ENCODE peak calls at places on chromosomes 7 and 10, in seven cellular contexts. B is Panc1; I is mesendoderm; X is CD8-positive, alpha-beta T cell; F is tibial nerve; D is caudate nucleus; P is tibial artery. Q is an unnamed sample.

GRCh38 chr10:44051584-44052385 is 333.1 kb downstream of the CXCL12 start:
- DNase-seq in B (no peak), I (no peak), X (no peak), F (no peak), D (no peak), P (no peak), Q (no peak)

GRCh38 chr10:29618341-29619171 is 16.2 kb downstream of the SVIL start:
- DNase-seq in B (no peak), I (peak), X (no peak), F (no peak), D (no peak), P (no peak), Q (no peak)

GRCh38 chr7:153835712-153836265 is 216.4 kb upstream of the DPP6 start:
- DNase-seq in B (no peak), I (no peak), X (no peak), F (no peak), D (no peak), P (peak), Q (no peak)

GRCh38 chr7:98399903-98400537 is 870 bp downstream of the BAIAP2L1 start:
- DNase-seq in B (no peak), I (peak), X (no peak), F (no peak), D (no peak), P (no peak), Q (no peak)

GRCh38 chr10:90288403-90288933 is 569.4 kb downstream of the HTR7 start:
- DNase-seq in B (peak), I (peak), X (no peak), F (no peak), D (no peak), P (no peak), Q (no peak)

GRCh38 chr10:112173201-112173600 is 10.4 kb downstream of the GPAM start:
- DNase-seq in B (no peak), I (no peak), X (no peak), F (no peak), D (no peak), P (no peak), Q (no peak)

GRCh38 chr7:27132978-27133377 is 2.4 kb upstream of the HOXA4 start:
- DNase-seq in B (no peak), I (no peak), X (no peak), F (no peak), D (no peak), P (no peak), Q (no peak)

GRCh38 chr10:132450466-132450824 is 53.4 kb downstream of the PWWP2B start:
- DNase-seq in B (no peak), I (no peak), X (no peak), F (no peak), D (no peak), P (no peak), Q (no peak)

GRCh38 chr7:28685660-28686417 is 272.3 kb downstream of the TRIL start:
- DNase-seq in B (peak), I (peak), X (no peak), F (peak), D (peak), P (peak), Q (peak)

GRCh38 chr10:117899181-117899683 is 147.5 kb downstream of the RAB11FIP2 start:
- DNase-seq in B (no peak), I (no peak), X (no peak), F (no peak), D (no peak), P (no peak), Q (no peak)

DNA sequence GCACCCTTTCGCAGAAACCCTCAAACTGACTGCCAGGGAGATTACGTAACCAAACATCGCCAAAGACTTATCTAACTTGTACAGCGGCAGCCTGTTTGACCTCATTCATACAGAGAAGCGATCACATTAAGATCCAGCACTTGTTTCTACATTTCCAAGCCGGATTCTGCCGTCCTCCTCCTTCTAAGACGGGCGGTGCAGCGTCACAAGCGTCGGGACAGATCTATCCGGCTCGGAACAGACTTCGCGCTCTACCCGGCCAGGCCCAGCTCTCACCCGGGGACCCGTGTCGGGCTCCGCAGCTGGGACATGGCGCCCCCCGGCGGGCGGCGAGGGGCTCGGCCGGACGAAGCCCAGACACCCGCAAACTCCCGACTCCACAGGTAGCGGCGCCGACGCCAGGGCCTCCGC is 373 bp downstream of the H2AZ2 start:
- DNase-seq in B (peak), I (peak), X (peak), F (peak), D (peak), P (peak), Q (peak)
- H3K27ac ChIP-seq in B (peak), I (peak), X (peak), F (peak), D (peak), P (peak), Q (peak)

GRCh38 chr10:103141950-103142349 is 51.1 kb downstream of the NT5C2 start:
- DNase-seq in B (no peak), I (no peak), X (no peak), F (no peak), D (no peak), P (no peak), Q (no peak)

GRCh38 chr10:103144086-103144485 is 49.0 kb downstream of the NT5C2 start:
- DNase-seq in B (no peak), I (no peak), X (no peak), F (no peak), D (no peak), P (no peak), Q (no peak)

GRCh38 chr10:103140469-103140868 is 52.6 kb downstream of the NT5C2 start:
- DNase-seq in B (no peak), I (no peak), X (no peak), F (no peak), D (no peak), P (no peak), Q (no peak)

GRCh38 chr10:103145046-103145445 is 48.0 kb downstream of the NT5C2 start:
- DNase-seq in B (no peak), I (no peak), X (no peak), F (no peak), D (no peak), P (no peak), Q (no peak)

DNA sequence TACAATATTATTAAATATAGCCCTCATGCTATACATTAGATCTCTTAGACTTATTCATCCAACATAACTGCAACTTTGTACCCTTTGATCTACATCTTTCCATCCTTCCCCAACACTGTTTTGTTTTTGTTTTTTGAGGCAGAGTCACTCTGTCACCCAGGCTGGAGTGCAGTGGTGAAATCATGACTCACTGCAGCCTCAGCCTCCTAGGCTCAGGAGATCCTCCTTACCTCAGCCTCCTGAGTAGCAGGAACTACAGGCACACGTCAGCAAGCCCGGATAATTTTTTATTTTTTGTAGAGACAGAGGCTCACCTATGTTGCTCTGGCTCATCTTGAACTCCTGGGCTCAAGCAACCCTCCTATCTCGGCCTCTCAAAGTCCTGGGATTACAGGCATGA is 53.3 kb downstream of the NT5C2 start:
- DNase-seq in B (no peak), I (no peak), X (no peak), F (no peak), D (no peak), P (no peak), Q (no peak)
- H3K27ac ChIP-seq in B (no peak), I (no peak), X (no peak), F (no peak), D (no peak), P (no peak), Q (no peak)

GRCh38 chr10:86151613-86152012 is 215.0 kb downstream of the GRID1 start:
- DNase-seq in B (no peak), I (no peak), X (no peak), F (no peak), D (no peak), P (no peak), Q (no peak)

GRCh38 chr10:86152911-86153310 is 213.7 kb downstream of the GRID1 start:
- DNase-seq in B (no peak), I (no peak), X (no peak), F (no peak), D (no peak), P (no peak), Q (no peak)

GRCh38 chr10:86152354-86152753 is 214.2 kb downstream of the GRID1 start:
- DNase-seq in B (no peak), I (no peak), X (no peak), F (no peak), D (no peak), P (no peak), Q (no peak)

GRCh38 chr10:86153751-86154150 is 212.8 kb downstream of the GRID1 start:
- DNase-seq in B (no peak), I (no peak), X (no peak), F (no peak), D (no peak), P (no peak), Q (no peak)

DNA sequence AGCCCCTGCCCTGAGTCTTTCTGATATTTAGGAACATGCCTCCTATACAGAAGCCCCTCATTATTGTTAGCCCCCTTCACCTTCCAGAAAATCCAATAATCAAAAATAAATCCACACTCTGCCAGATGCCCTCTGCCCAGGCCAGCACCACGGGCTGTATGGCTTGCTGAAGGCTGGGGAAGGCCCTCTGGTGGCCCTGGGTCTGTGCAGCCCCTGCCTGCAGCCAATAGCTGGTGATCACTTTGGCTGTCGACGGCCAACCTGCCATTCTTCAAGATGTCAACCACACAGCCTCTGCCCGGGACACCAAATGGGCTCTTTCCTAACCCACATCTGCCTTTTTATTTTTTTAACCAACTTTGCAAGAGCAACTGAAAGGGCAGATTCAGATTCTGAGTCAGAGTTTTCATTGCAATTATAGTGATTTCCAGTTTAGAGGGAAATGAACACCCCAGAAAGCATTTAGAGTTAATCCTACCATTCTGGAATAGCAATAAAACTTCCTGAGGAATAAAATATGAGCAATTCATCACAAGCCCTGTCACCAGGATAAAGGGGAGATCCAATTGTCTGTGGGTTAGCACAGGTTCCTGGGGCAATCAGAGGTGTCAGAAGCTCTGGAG is 211.4 kb downstream of the GRID1 start:
- DNase-seq in B (no peak), I (peak), X (no peak), F (no peak), D (no peak), P (no peak), Q (no peak)
- H3K27ac ChIP-seq in B (no peak), I (no peak), X (no peak), F (no peak), D (no peak), P (no peak), Q (no peak)

GRCh38 chr10:60134548-60134947 is 228.2 kb upstream of the CCDC6 start:
- DNase-seq in B (no peak), I (no peak), X (no peak), F (no peak), D (no peak), P (no peak), Q (no peak)
- H3K27ac ChIP-seq in B (no peak), I (no peak), X (no peak), F (no peak), D (no peak), P (no peak), Q (no peak)

GRCh38 chr7:132377703-132378584 is 198.3 kb downstream of the PLXNA4 start:
- DNase-seq in B (no peak), I (no peak), X (no peak), F (no peak), D (no peak), P (no peak), Q (no peak)

GRCh38 chr7:132377043-132377442 is 199.2 kb downstream of the PLXNA4 start:
- DNase-seq in B (no peak), I (no peak), X (no peak), F (no peak), D (no peak), P (no peak), Q (no peak)

GRCh38 chr7:132380065-132380464 is 196.2 kb downstream of the PLXNA4 start:
- DNase-seq in B (no peak), I (peak), X (no peak), F (peak), D (no peak), P (peak), Q (no peak)

GRCh38 chr7:132381742-132382472 is 194.4 kb downstream of the PLXNA4 start:
- DNase-seq in B (no peak), I (peak), X (no peak), F (no peak), D (no peak), P (no peak), Q (no peak)

GRCh38 chr7:132379292-132379691 is 197.0 kb downstream of the PLXNA4 start:
- DNase-seq in B (no peak), I (peak), X (no peak), F (no peak), D (no peak), P (no peak), Q (no peak)
- H3K27ac ChIP-seq in B (no peak), I (no peak), X (no peak), F (no peak), D (no peak), P (no peak), Q (no peak)

GRCh38 chr10:68305889-68306288 is 26.0 kb upstream of the HNRNPH3 start:
- DNase-seq in B (no peak), I (no peak), X (no peak), F (no peak), D (no peak), P (no peak), Q (no peak)

GRCh38 chr10:68302871-68303270 is 29.0 kb upstream of the HNRNPH3 start:
- DNase-seq in B (no peak), I (no peak), X (no peak), F (no peak), D (no peak), P (no peak), Q (no peak)

GRCh38 chr10:68301790-68302502 is 29.9 kb upstream of the HNRNPH3 start:
- DNase-seq in B (peak), I (peak), X (no peak), F (no peak), D (no peak), P (no peak), Q (no peak)

GRCh38 chr10:68302503-68302823 is 29.4 kb upstream of the HNRNPH3 start:
- DNase-seq in B (no peak), I (no peak), X (no peak), F (no peak), D (no peak), P (no peak), Q (no peak)

DNA sequence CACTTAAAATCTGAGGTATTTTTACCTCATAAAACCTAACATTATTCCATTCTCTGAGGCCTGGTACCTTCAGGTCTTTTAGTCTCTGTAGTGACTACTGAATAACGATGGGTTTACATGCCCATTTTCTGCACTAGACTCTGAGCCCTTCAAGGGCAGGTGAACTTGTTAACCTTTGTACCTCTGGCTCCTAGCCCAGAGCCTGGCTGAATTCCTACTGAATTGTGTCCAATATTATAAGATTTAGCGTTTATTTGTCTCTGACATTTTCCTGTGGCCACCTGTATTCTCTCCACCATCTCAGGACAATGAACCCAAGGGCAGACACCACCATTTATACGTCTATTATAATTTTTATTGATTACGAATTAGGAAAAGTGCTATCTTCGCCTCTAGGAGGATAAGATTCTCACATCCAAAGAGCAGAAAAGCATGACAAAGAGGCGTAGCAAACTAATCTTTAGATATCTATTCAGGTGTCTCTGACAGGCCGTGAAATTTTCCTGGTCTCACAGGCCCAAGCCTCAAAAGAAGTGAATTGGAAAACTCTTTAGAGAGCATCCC is 27.9 kb upstream of the HNRNPH3 start:
- DNase-seq in B (no peak), I (no peak), X (no peak), F (no peak), D (no peak), P (no peak), Q (no peak)
- H3K27ac ChIP-seq in B (peak), I (no peak), X (no peak), F (no peak), D (no peak), P (no peak), Q (no peak)

DNA sequence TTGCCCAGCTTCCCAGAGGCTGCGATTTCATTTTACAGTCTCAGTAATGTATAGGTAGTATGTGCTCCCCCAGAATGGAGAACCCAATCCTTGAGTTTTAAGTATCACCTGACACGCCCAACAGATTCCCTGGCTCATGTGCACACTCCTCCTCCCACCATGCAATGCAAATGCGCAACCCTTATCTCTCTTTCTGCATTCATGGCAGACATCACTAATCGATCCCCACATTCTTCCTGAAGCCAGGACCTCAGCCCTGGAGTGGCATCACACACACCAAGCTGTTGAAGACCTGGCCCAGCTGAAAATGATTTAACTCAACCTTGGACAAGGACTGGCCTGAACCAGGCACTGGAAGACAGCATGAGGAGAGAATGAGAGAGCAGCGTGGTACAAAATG is 68.4 kb downstream of the ZRANB1 start:
- DNase-seq in B (no peak), I (peak), X (no peak), F (no peak), D (no peak), P (peak), Q (no peak)
- H3K27ac ChIP-seq in B (no peak), I (no peak), X (no peak), F (no peak), D (no peak), P (peak), Q (no peak)

Q was measured in substantia nigra.